ENCODE peak calls at places on chromosomes 12 and 14, in seven cellular contexts. H is kidney epithelial cell; R is activated gamma-delta T cell treated with anti-CD3 and anti-CD28 coated beads, Interleukin-2, amount 50 U/mL, for 16 hours; A is omental fat pad; K is NCI-H460; F is GM23248; Q is RKO. J is an unnamed sample.

GRCh38 chr14:96177766-96178377 is 26.8 kb upstream of the BDKRB2 start:
- DNase-seq in H (no peak), R (no peak), A (no peak), K (no peak), F (peak), Q (no peak), J (no peak)

GRCh38 chr14:22850944-22851790 is 14.8 kb downstream of the MMP14 start:
- DNase-seq in H (peak), R (no peak), A (peak), K (no peak), F (peak), Q (peak), J (peak)

GRCh38 chr14:102235275-102235897 is 69.6 kb downstream of the MOK start:
- DNase-seq in H (peak), R (peak), A (peak), K (peak), F (peak), Q (peak), J (peak)

GRCh38 chr12:132404956-132405741 is 75.8 kb upstream of the GALNT9 start:
- DNase-seq in H (no peak), R (no peak), A (no peak), K (no peak), F (no peak), Q (no peak), J (no peak)

GRCh38 chr12:119319638-119320037 is 14.9 kb upstream of the CCDC60 start:
- DNase-seq in H (no peak), R (no peak), A (no peak), K (no peak), F (no peak), Q (no peak), J (no peak)

GRCh38 chr12:93608313-93608712 is 35.8 kb downstream of the SOCS2 start:
- DNase-seq in H (no peak), R (no peak), A (no peak), K (no peak), F (peak), Q (no peak), J (no peak)

GRCh38 chr14:24818054-24818822 is 184.2 kb upstream of the GZMB start:
- DNase-seq in H (peak), R (no peak), A (no peak), K (no peak), F (no peak), Q (no peak), J (no peak)

GRCh38 chr12:112419269-112420133 is 754 bp downstream of the PTPN11 start:
- DNase-seq in H (peak), R (no peak), A (peak), K (peak), F (peak), Q (peak), J (peak)

GRCh38 chr12:102300824-102301461 is 103.3 kb upstream of the PMCH start:
- DNase-seq in H (no peak), R (no peak), A (no peak), K (peak), F (peak), Q (peak), J (no peak)

GRCh38 chr12:8562310-8562709 is 21.6 kb upstream of the CLEC4E start:
- DNase-seq in H (no peak), R (no peak), A (no peak), K (no peak), F (no peak), Q (no peak), J (no peak)

GRCh38 chr12:14893471-14894250 is 8.0 kb upstream of the MGP start:
- DNase-seq in H (no peak), R (no peak), A (no peak), K (no peak), F (no peak), Q (no peak), J (no peak)

J was measured in thoracic aorta.